ENCODE peak calls at places on chromosomes 4 and X, in four cellular contexts. One of them, this sample, is unnamed.

GRCh38 chr4:101806914-101807313 is 16.4 kb downstream of the BANK1 start:
- DNase-seq in transverse colon: no peak
- DNase-seq in CD4-positive, alpha-beta T cell: no peak
- DNase-seq in brain microvascular endothelial cell: peak
- DNase-seq in this sample: no peak

GRCh38 chr4:16261313-16261878 is 35.1 kb upstream of the TAPT1 start:
- DNase-seq in transverse colon: no peak
- DNase-seq in CD4-positive, alpha-beta T cell: no peak
- DNase-seq in brain microvascular endothelial cell: no peak
- DNase-seq in this sample: no peak

GRCh38 chrX:46317158-46317557 is 228.1 kb downstream of the ZNF674 start:
- DNase-seq in transverse colon: no peak
- DNase-seq in CD4-positive, alpha-beta T cell: no peak
- DNase-seq in brain microvascular endothelial cell: no peak
- DNase-seq in this sample: no peak

GRCh38 chr4:188691811-188692210 is 552.6 kb downstream of the TRIML1 start:
- DNase-seq in transverse colon: no peak
- DNase-seq in CD4-positive, alpha-beta T cell: no peak
- DNase-seq in brain microvascular endothelial cell: peak
- DNase-seq in this sample: no peak

GRCh38 chr4:155889036-155889793 is 14.3 kb upstream of the TDO2 start:
- DNase-seq in transverse colon: no peak
- DNase-seq in CD4-positive, alpha-beta T cell: no peak
- DNase-seq in brain microvascular endothelial cell: peak
- DNase-seq in this sample: no peak

GRCh38 chrX:50877310-50877709 is 33.2 kb upstream of the BMP15 start:
- DNase-seq in transverse colon: no peak
- DNase-seq in CD4-positive, alpha-beta T cell: no peak
- DNase-seq in brain microvascular endothelial cell: no peak
- DNase-seq in this sample: no peak

GRCh38 chr4:182139481-182139880 is 103.7 kb upstream of the TENM3 start:
- DNase-seq in transverse colon: no peak
- DNase-seq in CD4-positive, alpha-beta T cell: no peak
- DNase-seq in brain microvascular endothelial cell: no peak
- DNase-seq in this sample: no peak

GRCh38 chr4:75633846-75634245 is 3.5 kb upstream of the CDKL2 start:
- DNase-seq in transverse colon: no peak
- DNase-seq in CD4-positive, alpha-beta T cell: no peak
- DNase-seq in brain microvascular endothelial cell: peak
- DNase-seq in this sample: no peak

GRCh38 chrX:49276671-49277519 is 7.3 kb downstream of the PPP1R3F start:
- DNase-seq in transverse colon: no peak
- DNase-seq in CD4-positive, alpha-beta T cell: no peak
- DNase-seq in brain microvascular endothelial cell: no peak
- DNase-seq in this sample: no peak

GRCh38 chr4:7332216-7333023 is 102.3 kb downstream of the PSAPL1 start:
- DNase-seq in transverse colon: peak
- DNase-seq in CD4-positive, alpha-beta T cell: no peak
- DNase-seq in brain microvascular endothelial cell: peak
- DNase-seq in this sample: no peak

GRCh38 chr4:141900841-141901240 is 264.5 kb downstream of the IL15 start:
- DNase-seq in transverse colon: no peak
- DNase-seq in CD4-positive, alpha-beta T cell: no peak
- DNase-seq in brain microvascular endothelial cell: no peak
- DNase-seq in this sample: no peak

GRCh38 chrX:57607295-57608187 is 15.7 kb downstream of the ZXDB start:
- DNase-seq in transverse colon: no peak
- DNase-seq in CD4-positive, alpha-beta T cell: no peak
- DNase-seq in brain microvascular endothelial cell: no peak
- DNase-seq in this sample: no peak

GRCh38 chr4:10334506-10335028 is 122.7 kb downstream of the ZNF518B start:
- DNase-seq in transverse colon: no peak
- DNase-seq in CD4-positive, alpha-beta T cell: no peak
- DNase-seq in brain microvascular endothelial cell: no peak
- DNase-seq in this sample: no peak

GRCh38 chr4:53780736-53781400 is 189.6 kb upstream of the LNX1 start:
- DNase-seq in transverse colon: no peak
- DNase-seq in CD4-positive, alpha-beta T cell: no peak
- DNase-seq in brain microvascular endothelial cell: no peak
- DNase-seq in this sample: no peak

GRCh38 chr4:128823025-128823661 is 13.6 kb downstream of the JADE1 start:
- DNase-seq in transverse colon: no peak
- DNase-seq in CD4-positive, alpha-beta T cell: no peak
- DNase-seq in brain microvascular endothelial cell: peak
- DNase-seq in this sample: no peak

GRCh38 chr4:39576268-39576667 is 49.0 kb upstream of the UGDH start:
- DNase-seq in transverse colon: no peak
- DNase-seq in CD4-positive, alpha-beta T cell: no peak
- DNase-seq in brain microvascular endothelial cell: peak
- DNase-seq in this sample: no peak

GRCh38 chr4:53066155-53066554 is 204.0 kb downstream of the RASL11B start:
- DNase-seq in transverse colon: no peak
- DNase-seq in CD4-positive, alpha-beta T cell: no peak
- DNase-seq in brain microvascular endothelial cell: no peak
- DNase-seq in this sample: no peak

GRCh38 chr4:79864470-79865190 is 208.4 kb downstream of the ANTXR2 start:
- DNase-seq in transverse colon: no peak
- DNase-seq in CD4-positive, alpha-beta T cell: no peak
- DNase-seq in brain microvascular endothelial cell: no peak
- DNase-seq in this sample: no peak

GRCh38 chr4:7774301-7775019 is 165.2 kb downstream of the AFAP1 start:
- DNase-seq in transverse colon: no peak
- DNase-seq in CD4-positive, alpha-beta T cell: no peak
- DNase-seq in brain microvascular endothelial cell: no peak
- DNase-seq in this sample: no peak

GRCh38 chrX:139949703-139950102 is 15.6 kb downstream of the CXorf66 start:
- DNase-seq in transverse colon: no peak
- DNase-seq in CD4-positive, alpha-beta T cell: no peak
- DNase-seq in brain microvascular endothelial cell: no peak
- DNase-seq in this sample: no peak

GRCh38 chrX:155768036-155768769 is 112.9 kb upstream of the VAMP7 start:
- DNase-seq in transverse colon: no peak
- DNase-seq in CD4-positive, alpha-beta T cell: no peak
- DNase-seq in brain microvascular endothelial cell: peak
- DNase-seq in this sample: no peak

GRCh38 chr4:74794341-74794801 is at the start of gene BTC:
- DNase-seq in transverse colon: peak
- DNase-seq in CD4-positive, alpha-beta T cell: no peak
- DNase-seq in brain microvascular endothelial cell: no peak
- DNase-seq in this sample: no peak

GRCh38 chrX:49978191-49978590 is 55.8 kb downstream of the CLCN5 start:
- DNase-seq in transverse colon: no peak
- DNase-seq in CD4-positive, alpha-beta T cell: no peak
- DNase-seq in brain microvascular endothelial cell: no peak
- DNase-seq in this sample: no peak

GRCh38 chr4:1210241-1210841 is 38.0 kb upstream of the SPON2 start:
- DNase-seq in transverse colon: peak
- DNase-seq in CD4-positive, alpha-beta T cell: no peak
- DNase-seq in brain microvascular endothelial cell: no peak
- DNase-seq in this sample: no peak

GRCh38 chr4:91681544-91681943 is 622.2 kb upstream of the GRID2 start:
- DNase-seq in transverse colon: no peak
- DNase-seq in CD4-positive, alpha-beta T cell: no peak
- DNase-seq in brain microvascular endothelial cell: no peak
- DNase-seq in this sample: no peak

GRCh38 chrX:136157187-136157586 is 9.9 kb downstream of the FHL1 start:
- DNase-seq in transverse colon: no peak
- DNase-seq in CD4-positive, alpha-beta T cell: no peak
- DNase-seq in brain microvascular endothelial cell: no peak
- DNase-seq in this sample: no peak

GRCh38 chrX:153475751-153476281 is 5.4 kb upstream of the HAUS7 start:
- DNase-seq in transverse colon: no peak
- DNase-seq in CD4-positive, alpha-beta T cell: no peak
- DNase-seq in brain microvascular endothelial cell: no peak
- DNase-seq in this sample: no peak
- TF ChIP-seq CTCF in transverse colon: no peak
- TF ChIP-seq CTCF in CD4-positive, alpha-beta T cell: no peak
- TF ChIP-seq CTCF in brain microvascular endothelial cell: no peak
- TF ChIP-seq CTCF in this sample: no peak

GRCh38 chr4:4480685-4481393 is 61.0 kb downstream of the STX18 start:
- DNase-seq in transverse colon: no peak
- DNase-seq in CD4-positive, alpha-beta T cell: no peak
- DNase-seq in brain microvascular endothelial cell: no peak
- DNase-seq in this sample: no peak
- TF ChIP-seq CTCF in transverse colon: no peak
- TF ChIP-seq CTCF in CD4-positive, alpha-beta T cell: no peak
- TF ChIP-seq CTCF in brain microvascular endothelial cell: peak
- TF ChIP-seq CTCF in this sample: peak

DNA sequence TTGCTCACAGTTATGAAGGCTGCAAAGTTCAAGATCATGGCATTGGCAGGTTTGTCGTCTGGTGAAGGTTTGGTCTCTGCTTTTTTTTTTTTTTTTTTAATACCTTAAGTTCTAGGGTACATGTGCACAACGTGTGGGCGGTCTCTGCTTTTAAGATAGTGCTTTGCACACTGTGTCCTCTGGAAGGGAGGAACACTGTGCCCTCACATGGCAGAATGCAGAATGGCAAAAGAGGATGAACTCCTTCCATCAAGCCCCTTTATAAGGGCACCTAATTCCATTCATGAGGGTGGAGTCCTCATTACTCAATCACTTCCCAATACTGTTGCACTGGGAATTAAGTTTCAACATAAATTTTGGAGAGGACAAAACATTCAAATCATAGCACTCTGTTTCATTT is 101.4 kb downstream of the GLRA2 start:
- DNase-seq in transverse colon: no peak
- DNase-seq in CD4-positive, alpha-beta T cell: no peak
- DNase-seq in brain microvascular endothelial cell: no peak
- DNase-seq in this sample: no peak
- TF ChIP-seq CTCF in transverse colon: no peak
- TF ChIP-seq CTCF in CD4-positive, alpha-beta T cell: no peak
- TF ChIP-seq CTCF in brain microvascular endothelial cell: peak
- TF ChIP-seq CTCF in this sample: no peak

GRCh38 chrX:137234651-137235402 is 201.0 kb upstream of the GPR101 start:
- DNase-seq in transverse colon: no peak
- DNase-seq in CD4-positive, alpha-beta T cell: no peak
- DNase-seq in brain microvascular endothelial cell: no peak
- DNase-seq in this sample: no peak

GRCh38 chrX:137233478-137233877 is 199.7 kb upstream of the GPR101 start:
- DNase-seq in transverse colon: no peak
- DNase-seq in CD4-positive, alpha-beta T cell: no peak
- DNase-seq in brain microvascular endothelial cell: no peak
- DNase-seq in this sample: no peak

GRCh38 chrX:137236837-137237236 is 203.0 kb upstream of the GPR101 start:
- DNase-seq in transverse colon: no peak
- DNase-seq in CD4-positive, alpha-beta T cell: no peak
- DNase-seq in brain microvascular endothelial cell: no peak
- DNase-seq in this sample: no peak
- TF ChIP-seq CTCF in transverse colon: no peak
- TF ChIP-seq CTCF in CD4-positive, alpha-beta T cell: no peak
- TF ChIP-seq CTCF in brain microvascular endothelial cell: no peak
- TF ChIP-seq CTCF in this sample: no peak

DNA sequence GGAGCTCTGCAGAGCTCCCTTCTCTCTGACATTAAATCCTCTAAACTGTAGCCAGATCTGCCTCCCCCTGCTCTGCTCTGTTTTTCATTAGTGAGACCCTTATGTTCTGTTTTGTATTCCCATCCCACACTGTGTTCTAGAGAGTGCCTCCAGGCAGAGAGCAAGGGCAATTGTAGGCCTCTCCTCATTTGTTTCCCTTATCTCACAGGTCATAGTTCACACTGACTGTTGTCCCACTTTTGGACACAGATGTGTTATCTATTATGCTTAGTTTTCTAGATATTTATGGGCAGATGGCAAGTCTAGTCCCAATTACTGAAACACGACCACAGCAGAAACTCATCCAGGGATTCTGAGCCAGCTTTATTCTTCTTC is 368.7 kb downstream of the GASK1B start:
- DNase-seq in transverse colon: no peak
- DNase-seq in CD4-positive, alpha-beta T cell: no peak
- DNase-seq in brain microvascular endothelial cell: no peak
- DNase-seq in this sample: no peak
- TF ChIP-seq CTCF in transverse colon: no peak
- TF ChIP-seq CTCF in CD4-positive, alpha-beta T cell: no peak
- TF ChIP-seq CTCF in brain microvascular endothelial cell: no peak
- TF ChIP-seq CTCF in this sample: no peak

GRCh38 chr4:26397086-26397485 is 76.3 kb downstream of the RBPJ start:
- DNase-seq in transverse colon: no peak
- DNase-seq in CD4-positive, alpha-beta T cell: no peak
- DNase-seq in brain microvascular endothelial cell: no peak
- DNase-seq in this sample: no peak

GRCh38 chr4:26404597-26405323 is 83.9 kb downstream of the RBPJ start:
- DNase-seq in transverse colon: no peak
- DNase-seq in CD4-positive, alpha-beta T cell: no peak
- DNase-seq in brain microvascular endothelial cell: no peak
- DNase-seq in this sample: no peak

GRCh38 chr4:26402458-26402857 is 81.6 kb downstream of the RBPJ start:
- DNase-seq in transverse colon: no peak
- DNase-seq in CD4-positive, alpha-beta T cell: no peak
- DNase-seq in brain microvascular endothelial cell: no peak
- DNase-seq in this sample: no peak

DNA sequence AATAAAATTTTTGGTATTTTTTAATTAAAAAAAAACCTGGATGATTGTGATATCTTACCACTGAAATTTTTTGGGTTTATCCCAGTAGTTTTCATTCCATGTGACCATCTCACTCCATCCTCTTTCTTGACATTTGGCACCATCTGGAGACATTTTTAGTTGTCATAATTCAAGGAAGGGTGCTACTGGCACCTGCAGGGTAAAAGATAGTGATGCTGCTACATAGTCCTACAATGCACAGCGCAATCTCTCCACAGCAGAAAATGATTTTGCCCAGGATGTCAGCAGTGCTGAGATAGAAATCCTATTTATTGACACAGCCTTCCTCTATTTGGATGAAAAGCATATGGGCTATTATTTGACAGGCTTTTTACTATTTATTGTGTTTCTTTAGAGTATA is 79.3 kb downstream of the RBPJ start:
- DNase-seq in transverse colon: no peak
- DNase-seq in CD4-positive, alpha-beta T cell: no peak
- DNase-seq in brain microvascular endothelial cell: no peak
- DNase-seq in this sample: no peak
- TF ChIP-seq CTCF in transverse colon: no peak
- TF ChIP-seq CTCF in CD4-positive, alpha-beta T cell: no peak
- TF ChIP-seq CTCF in brain microvascular endothelial cell: no peak
- TF ChIP-seq CTCF in this sample: no peak